ENCODE peak calls at places on chromosomes 7 and 10, in nine cellular contexts. W is glomerular endothelial cell; V is GM19239; O is SK-N-SH; K is AML-193; B is GM04503; A is nucleus accumbens; Q is HEK293T; P is stimulated activated CD4-positive, alpha-beta T cell treated with anti-CD3 and anti-CD28 coated beads, Interleukin-12 subunit alpha, Interleukin-12 subunit beta, amount 100 ng/mL, for 24 hours. M is an unnamed sample.

GRCh38 chr10:130820880-130821482 is 490.5 kb downstream of the TCERG1L start:
- DNase-seq in W (no peak), V (no peak), O (peak; percentile 69), K (no peak), B (no peak), A (no peak), Q (no peak), P (no peak), M (no peak)

GRCh38 chr7:149496642-149497391 is 792 bp downstream of the ZNF746 start:
- DNase-seq in W (no peak), V (peak; percentile 45), O (peak; percentile 79), K (no peak), B (no peak), A (no peak), Q (peak; percentile 54), P (peak; percentile 20), M (peak; percentile 90)

GRCh38 chr7:39062811-39063210 is 85.1 kb downstream of the POU6F2 start:
- DNase-seq in W (no peak), V (no peak), O (no peak), K (no peak), B (no peak), A (no peak), Q (no peak), P (no peak), M (no peak)

GRCh38 chr10:102231357-102232318 is 5.5 kb downstream of the ELOVL3 start:
- DNase-seq in W (no peak), V (peak; percentile 67), O (peak; percentile 85), K (peak; percentile 11), B (no peak), A (no peak), Q (peak; percentile 92), P (peak; percentile 46), M (peak; percentile 92)

GRCh38 chr10:102418612-102419560 is at the start of gene PSD:
- DNase-seq in W (no peak), V (no peak), O (peak; percentile 94), K (no peak), B (no peak), A (peak; percentile 24), Q (no peak), P (no peak), M (no peak)

GRCh38 chr7:55026086-55026790 is 7.4 kb downstream of the EGFR start:
- DNase-seq in W (no peak), V (no peak), O (no peak), K (no peak), B (no peak), A (no peak), Q (no peak), P (no peak), M (no peak)

GRCh38 chr10:128908109-128908898 is 558.7 kb upstream of the MGMT start:
- DNase-seq in W (no peak), V (no peak), O (no peak), K (no peak), B (no peak), A (no peak), Q (no peak), P (no peak), M (no peak)

GRCh38 chr10:133278577-133279265 is 2.1 kb upstream of the ADAM8 start:
- DNase-seq in W (no peak), V (peak; percentile 86), O (no peak), K (peak; percentile 71), B (no peak), A (no peak), Q (no peak), P (no peak), M (peak; percentile 84)

GRCh38 chr7:123231060-123232000 is 31.6 kb upstream of the SLC13A1 start:
- DNase-seq in W (no peak), V (no peak), O (no peak), K (no peak), B (no peak), A (no peak), Q (no peak), P (no peak), M (no peak)

GRCh38 chr7:51129527-51130472 is 186.8 kb downstream of the COBL start:
- DNase-seq in W (no peak), V (no peak), O (no peak), K (no peak), B (no peak), A (no peak), Q (no peak), P (no peak), M (no peak)

GRCh38 chr7:155310425-155311114 is 12.9 kb downstream of the INSIG1 start:
- DNase-seq in W (no peak), V (no peak), O (no peak), K (no peak), B (no peak), A (no peak), Q (no peak), P (no peak), M (no peak)

GRCh38 chr7:14754631-14755030 is 147.9 kb downstream of the DGKB start:
- DNase-seq in W (no peak), V (no peak), O (no peak), K (no peak), B (no peak), A (no peak), Q (no peak), P (no peak), M (no peak)

GRCh38 chr7:36916116-36916515 is 191.8 kb upstream of the AOAH start:
- DNase-seq in W (no peak), V (no peak), O (no peak), K (no peak), B (no peak), A (no peak), Q (no peak), P (no peak), M (no peak)

GRCh38 chr10:121702351-121703320 is 104.4 kb upstream of the FGFR2 start:
- DNase-seq in W (no peak), V (no peak), O (no peak), K (no peak), B (peak; percentile 19), A (no peak), Q (no peak), P (no peak), M (no peak)

GRCh38 chr10:87760195-87760905 is 57.7 kb downstream of the ATAD1 start:
- DNase-seq in W (peak; percentile 66), V (no peak), O (no peak), K (peak; percentile 48), B (no peak), A (no peak), Q (no peak), P (no peak), M (no peak)

GRCh38 chr7:27129729-27130539 is 623 bp downstream of the HOXA4 start:
- DNase-seq in W (no peak), V (no peak), O (no peak), K (no peak), B (no peak), A (no peak), Q (no peak), P (no peak), M (peak; percentile 29)

GRCh38 chr7:136480875-136481274 is 387.6 kb upstream of the CHRM2 start:
- DNase-seq in W (no peak), V (no peak), O (no peak), K (no peak), B (no peak), A (no peak), Q (no peak), P (no peak), M (no peak)

GRCh38 chr7:146656988-146657387 is 540.4 kb downstream of the CNTNAP2 start:
- DNase-seq in W (no peak), V (no peak), O (no peak), K (no peak), B (no peak), A (no peak), Q (no peak), P (no peak), M (no peak)

GRCh38 chr7:55574062-55574717 is 1.9 kb upstream of the VOPP1 start:
- DNase-seq in W (no peak), V (no peak), O (no peak), K (no peak), B (no peak), A (no peak), Q (no peak), P (no peak), M (no peak)

GRCh38 chr7:2688409-2689342 is 674 bp downstream of the AMZ1 start:
- DNase-seq in W (no peak), V (peak; percentile 89), O (peak; percentile 72), K (no peak), B (no peak), A (peak; percentile 35), Q (no peak), P (no peak), M (no peak)

M was measured in left lung.